ENCODE peak calls at places on chromosomes 7 and 10, in five cellular contexts. X is astrocyte of the spinal cord, G is NB4, A is AG09309, C is HFF-Myc. O is an unnamed sample.

GRCh38 chr7:9945882-9946281 is 1027.8 kb upstream of the PHF14 start:
- DNase-seq in X (peak), G (no peak), A (no peak), C (no peak), O (no peak)

GRCh38 chr10:66405566-66405965 is 520.3 kb upstream of the LRRTM3 start:
- DNase-seq in X (no peak), G (no peak), A (no peak), C (no peak), O (no peak)

GRCh38 chr10:132264966-132265877 is 42.5 kb downstream of the STK32C start:
- DNase-seq in X (peak), G (no peak), A (no peak), C (no peak), O (no peak)

GRCh38 chr7:45203947-45204445 is 46.4 kb downstream of the RAMP3 start:
- DNase-seq in X (peak), G (peak), A (peak), C (no peak), O (no peak)

GRCh38 chr7:6284461-6285360 is 12.3 kb upstream of the CYTH3 start:
- DNase-seq in X (no peak), G (no peak), A (no peak), C (no peak), O (no peak)

GRCh38 chr7:104415700-104416099 is 87.3 kb downstream of the LHFPL3 start:
- DNase-seq in X (no peak), G (peak), A (no peak), C (no peak), O (no peak)

GRCh38 chr10:25304606-25305005 is 129.8 kb downstream of the GPR158 start:
- DNase-seq in X (no peak), G (no peak), A (no peak), C (no peak), O (peak)

GRCh38 chr7:49295136-49295535 is 370.8 kb downstream of the CDC14C start:
- DNase-seq in X (peak), G (peak), A (no peak), C (no peak), O (no peak)

GRCh38 chr7:104209063-104209462 is 1.2 kb upstream of the ORC5 start:
- DNase-seq in X (no peak), G (no peak), A (no peak), C (no peak), O (no peak)

GRCh38 chr10:103560886-103561285 is 67.4 kb downstream of the NEURL1 start:
- DNase-seq in X (no peak), G (no peak), A (no peak), C (no peak), O (no peak)

GRCh38 chr10:114548662-114549061 is 109.4 kb downstream of the ABLIM1 start:
- DNase-seq in X (peak), G (peak), A (peak), C (peak), O (no peak)

GRCh38 chr10:777913-778479 is 88.5 kb upstream of the DIP2C start:
- DNase-seq in X (no peak), G (no peak), A (no peak), C (no peak), O (no peak)

GRCh38 chr7:37663693-37664092 is 19.9 kb upstream of the GPR141 start:
- DNase-seq in X (no peak), G (peak), A (no peak), C (no peak), O (no peak)

GRCh38 chr10:59678884-59679301 is 30.8 kb downstream of the SLC16A9 start:
- DNase-seq in X (no peak), G (no peak), A (no peak), C (no peak), O (no peak)

GRCh38 chr7:94632338-94633024 is 23.5 kb downstream of the SGCE start:
- DNase-seq in X (peak), G (no peak), A (peak), C (no peak), O (peak)

GRCh38 chr10:15084502-15084922 is 4.1 kb downstream of the ACBD7 start:
- DNase-seq in X (peak), G (no peak), A (peak), C (peak), O (peak)

GRCh38 chr10:132193907-132194552 is 7.3 kb downstream of the DPYSL4 start:
- DNase-seq in X (no peak), G (peak), A (no peak), C (no peak), O (no peak)

GRCh38 chr7:102914585-102914984 is 1.8 kb downstream of the LRRC17 start:
- DNase-seq in X (peak), G (no peak), A (no peak), C (no peak), O (no peak)

GRCh38 chr10:103855424-103855823 is at the start of gene SH3PXD2A:
- DNase-seq in X (peak), G (peak), A (no peak), C (no peak), O (no peak)

GRCh38 chr7:28853150-28853549 is 105.0 kb downstream of the TRIL start:
- DNase-seq in X (no peak), G (peak), A (no peak), C (no peak), O (peak)

GRCh38 chr7:57202274-57202673 is 70.0 kb upstream of the ZNF479 start:
- DNase-seq in X (no peak), G (no peak), A (no peak), C (no peak), O (no peak)

GRCh38 chr7:3154881-3155494 is 111.3 kb upstream of the CARD11 start:
- DNase-seq in X (peak), G (peak), A (peak), C (no peak), O (no peak)

GRCh38 chr7:150479023-150479716 is 28.7 kb downstream of the GIMAP8 start:
- DNase-seq in X (no peak), G (no peak), A (no peak), C (no peak), O (no peak)

GRCh38 chr10:104032144-104032775 is 53.4 kb downstream of the COL17A1 start:
- DNase-seq in X (no peak), G (no peak), A (no peak), C (no peak), O (no peak)

GRCh38 chr7:134905375-134905774 is 80.9 kb upstream of the AGBL3 start:
- DNase-seq in X (peak), G (peak), A (peak), C (peak), O (no peak)

GRCh38 chr7:157599491-157599890 is 262.7 kb downstream of the DNAJB6 start:
- DNase-seq in X (no peak), G (no peak), A (no peak), C (no peak), O (no peak)

GRCh38 chr10:88184543-88185297 is 321.3 kb downstream of the PTEN start:
- DNase-seq in X (no peak), G (no peak), A (no peak), C (no peak), O (no peak)

GRCh38 chr10:29078919-29079318 is 210.0 kb upstream of the LYZL1 start:
- DNase-seq in X (no peak), G (no peak), A (no peak), C (no peak), O (peak)

GRCh38 chr10:77496941-77497420 is 140.6 kb downstream of the KCNMA1 start:
- DNase-seq in X (no peak), G (no peak), A (no peak), C (no peak), O (no peak)

GRCh38 chr10:35784751-35785150 is 142.7 kb upstream of the FZD8 start:
- DNase-seq in X (no peak), G (no peak), A (no peak), C (no peak), O (peak)

GRCh38 chr10:93066544-93066913 is 5.9 kb downstream of the CYP26C1 start:
- DNase-seq in X (no peak), G (no peak), A (no peak), C (no peak), O (no peak)

GRCh38 chr10:93069245-93069561 is 4.5 kb upstream of the CYP26A1 start:
- DNase-seq in X (no peak), G (no peak), A (no peak), C (no peak), O (no peak)

GRCh38 chr10:93067443-93068365 is 6.0 kb upstream of the CYP26A1 start:
- DNase-seq in X (no peak), G (no peak), A (no peak), C (no peak), O (no peak)

GRCh38 chr10:93070378-93071176 is 3.1 kb upstream of the CYP26A1 start:
- DNase-seq in X (no peak), G (no peak), A (no peak), C (no peak), O (no peak)

DNA sequence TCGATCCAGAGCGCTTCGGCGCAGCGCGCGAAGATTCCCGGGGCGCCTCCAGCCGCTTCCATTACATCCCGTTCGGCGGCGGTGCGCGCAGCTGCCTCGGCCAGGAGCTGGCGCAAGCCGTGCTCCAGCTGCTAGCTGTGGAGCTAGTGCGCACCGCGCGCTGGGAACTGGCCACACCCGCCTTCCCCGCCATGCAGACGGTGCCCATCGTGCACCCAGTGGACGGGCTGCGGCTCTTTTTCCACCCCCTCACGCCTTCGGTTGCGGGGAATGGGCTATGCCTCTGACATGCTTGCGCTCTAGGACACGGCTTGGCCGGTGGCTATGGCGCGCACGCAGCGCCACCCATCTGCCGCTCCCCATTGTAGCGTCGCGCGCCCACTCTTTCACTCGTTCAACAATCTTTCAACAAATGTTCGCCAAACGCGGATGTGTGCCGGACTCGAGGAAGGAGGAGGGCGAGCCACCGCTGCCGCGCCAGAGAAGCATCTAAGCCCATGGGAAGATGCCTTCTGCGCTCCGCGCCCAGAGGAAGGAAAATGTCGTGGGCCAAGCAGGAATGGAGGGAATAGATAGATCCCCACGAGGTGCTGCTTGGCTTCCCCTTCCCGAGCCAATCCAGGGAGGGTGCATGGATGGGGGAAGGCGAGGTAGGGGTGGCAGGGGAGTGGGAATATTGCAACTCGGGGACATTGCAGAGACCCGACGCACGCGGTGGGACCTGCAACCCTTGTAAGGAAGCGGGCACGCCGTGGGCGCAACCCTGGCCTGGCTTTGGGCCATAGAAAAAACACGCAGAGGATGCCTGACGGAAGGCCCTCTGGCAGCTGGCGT is 5.1 kb upstream of the CYP26A1 start:
- DNase-seq in X (peak), G (no peak), A (no peak), C (no peak), O (no peak)
- H3K4me3 ChIP-seq in X (no peak), G (no peak), A (no peak), C (peak), O (peak)

DNA sequence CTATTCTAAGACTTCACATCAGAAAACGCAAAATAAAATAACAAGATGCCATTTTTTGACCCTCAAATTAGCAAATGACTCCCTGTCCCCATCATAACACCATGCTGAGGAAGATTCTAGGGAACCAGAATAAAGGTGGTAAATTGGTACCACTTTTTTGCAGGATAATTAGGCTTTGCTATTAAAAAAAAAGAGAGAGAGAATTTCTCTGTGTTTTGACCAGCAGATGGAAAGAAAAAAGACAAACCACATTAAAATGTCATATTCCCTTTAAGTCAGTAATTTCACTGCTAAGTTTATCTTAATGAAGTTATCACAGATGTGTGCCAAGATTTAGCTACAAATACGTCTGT is 33.9 kb downstream of the PUS7 start:
- DNase-seq in X (no peak), G (no peak), A (no peak), C (no peak), O (no peak)
- TF ChIP-seq CTCF in X (no peak), G (no peak), A (no peak), C (no peak), O (no peak)

DNA sequence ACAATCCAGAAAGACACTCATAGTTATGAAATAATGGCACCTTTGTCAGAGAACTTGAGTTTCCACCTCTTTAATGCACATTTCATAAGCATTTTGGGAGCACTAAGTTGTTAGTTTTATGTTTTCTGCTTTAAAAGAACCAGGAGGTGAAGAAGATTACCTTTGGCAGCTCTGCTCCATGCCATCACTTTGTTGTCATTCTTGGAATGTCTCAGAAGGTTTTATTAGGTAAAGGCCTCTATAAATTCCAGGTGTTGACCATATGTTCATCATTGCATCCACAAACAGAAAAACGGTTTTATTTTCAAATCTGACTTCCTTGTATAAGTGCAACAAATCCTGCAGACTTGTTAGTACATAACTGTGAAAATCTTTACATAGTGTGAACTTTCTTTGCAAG is 424.8 kb downstream of the MDFIC start:
- DNase-seq in X (no peak), G (no peak), A (peak), C (peak), O (no peak)
- H3K4me3 ChIP-seq in X (no peak), G (no peak), A (no peak), C (no peak), O (no peak)

DNA sequence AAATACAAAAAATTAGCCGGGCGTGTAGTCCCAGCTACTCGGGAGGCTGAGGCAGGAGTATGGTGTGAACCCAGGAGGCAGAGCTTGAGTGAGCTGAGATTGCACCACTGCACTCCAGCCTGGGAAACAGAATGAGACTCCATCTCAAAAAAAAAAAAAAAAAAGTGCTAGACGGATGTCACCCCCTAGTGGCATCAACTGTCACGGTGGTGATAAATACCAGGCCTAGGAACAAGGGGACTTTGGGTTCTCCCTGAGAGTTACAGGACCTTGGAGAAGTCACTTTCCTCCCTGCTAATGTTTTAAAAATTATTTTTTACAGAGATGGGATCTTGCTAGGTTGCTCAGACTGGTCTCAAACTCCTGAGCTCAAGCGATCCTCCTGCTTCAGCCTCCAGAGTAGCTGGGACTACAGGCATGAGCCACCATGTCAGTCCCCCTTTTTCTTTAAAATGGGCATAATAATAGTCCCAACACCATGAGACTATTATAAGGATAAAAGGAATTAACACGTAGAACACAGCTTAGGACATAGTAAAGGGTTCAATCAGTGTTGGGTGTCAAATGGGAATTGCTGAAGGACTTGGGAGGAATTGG is 2.6 kb upstream of the TMEM130 start:
- DNase-seq in X (no peak), G (peak), A (no peak), C (no peak), O (no peak)
- TF ChIP-seq CTCF in X (peak), G (peak), A (peak), C (peak), O (peak)

GRCh38 chr10:117553171-117553814 is 10.7 kb downstream of the EMX2 start:
- DNase-seq in X (no peak), G (no peak), A (no peak), C (no peak), O (no peak)
- H3K4me3 ChIP-seq in X (no peak), G (no peak), A (no peak), C (no peak), O (no peak)

GRCh38 chr7:73896454-73896853 is 35.5 kb downstream of the TMEM270 start:
- DNase-seq in X (peak), G (no peak), A (no peak), C (no peak), O (no peak)

GRCh38 chr7:73893342-73894101 is 32.6 kb downstream of the TMEM270 start:
- DNase-seq in X (peak), G (no peak), A (no peak), C (no peak), O (no peak)

GRCh38 chr7:73895626-73896025 is 34.7 kb downstream of the TMEM270 start:
- DNase-seq in X (peak), G (no peak), A (no peak), C (no peak), O (no peak)

GRCh38 chr7:73892003-73892975 is 31.3 kb downstream of the TMEM270 start:
- DNase-seq in X (peak), G (no peak), A (no peak), C (no peak), O (no peak)

GRCh38 chr7:73894851-73895441 is 34.0 kb downstream of the TMEM270 start:
- DNase-seq in X (peak), G (no peak), A (peak), C (no peak), O (peak)
- TF ChIP-seq CTCF in X (no peak), G (no peak), A (no peak), C (no peak), O (peak)

GRCh38 chr10:8156918-8157317 is 102.4 kb downstream of the GATA3 start:
- DNase-seq in X (no peak), G (no peak), A (no peak), C (no peak), O (no peak)
- H3K4me3 ChIP-seq in X (no peak), G (no peak), A (no peak), C (no peak), O (no peak)

O was measured in retinal pigment epithelial cell.